ENCODE peak calls at places on chromosomes 11 and 22, in four cellular contexts. D, C, H and Y are unnamed samples.

GRCh38 chr11:36077886-36078685 is 134.2 kb downstream of the LDLRAD3 start:
- DNase-seq in H (no peak), D (no peak), C (no peak), Y (no peak)

GRCh38 chr22:41589260-41589600 is 410 bp downstream of the PMM1 start:
- DNase-seq in D (no peak), H (peak; percentile 33), C (peak; percentile 14), Y (peak; percentile 72)

GRCh38 chr22:24831678-24832077 is 25.7 kb downstream of the SGSM1 start:
- DNase-seq in C (no peak), H (no peak), D (no peak), Y (no peak)

GRCh38 chr11:94111241-94111640 is 17.4 kb upstream of the PANX1 start:
- DNase-seq in C (no peak), H (no peak), D (no peak), Y (no peak)

GRCh38 chr11:612201-612960 is 3.4 kb downstream of the IRF7 start:
- DNase-seq in C (no peak), H (peak; percentile 49), D (peak; percentile 73), Y (no peak)

GRCh38 chr11:33997473-33998347 is 53.8 kb upstream of the CAPRIN1 start:
- DNase-seq in H (no peak), D (no peak), C (no peak), Y (no peak)

GRCh38 chr11:45444796-45445195 is 158.7 kb upstream of the SYT13 start:
- DNase-seq in D (no peak), H (no peak), C (no peak), Y (no peak)

GRCh38 chr22:22824340-22825212 is 63.0 kb upstream of the IGLL5 start:
- DNase-seq in H (no peak), C (no peak), D (no peak), Y (no peak)

GRCh38 chr22:25053153-25053805 is 100.8 kb downstream of the KIAA1671 start:
- DNase-seq in C (no peak), H (no peak), D (no peak), Y (no peak)

GRCh38 chr11:131593301-131593700 is 222.9 kb downstream of the NTM start:
- DNase-seq in C (no peak), H (no peak), D (no peak), Y (no peak)

GRCh38 chr22:46002757-46003270 is 25.9 kb upstream of the WNT7B start:
- DNase-seq in C (no peak), H (no peak), D (peak; percentile 83), Y (no peak)

GRCh38 chr22:45319319-45319675 is 9.6 kb downstream of the FAM118A start:
- DNase-seq in H (peak; percentile 43), C (no peak), D (no peak), Y (no peak)

GRCh38 chr11:77776455-77776854 is 44.1 kb downstream of the RSF1 start:
- DNase-seq in C (no peak), H (no peak), D (no peak), Y (no peak)

GRCh38 chr11:46315783-46316563 is 31.3 kb upstream of the DGKZ start:
- DNase-seq in C (no peak), D (no peak), H (no peak), Y (no peak)

GRCh38 chr11:29306527-29306926 is 710.3 kb downstream of the KCNA4 start:
- DNase-seq in H (no peak), C (no peak), D (no peak), Y (no peak)

GRCh38 chr11:71252782-71253730 is 679 bp upstream of the SHANK2 start:
- DNase-seq in D (no peak), H (no peak), C (no peak), Y (no peak)

GRCh38 chr11:109940816-109941215 is 152.4 kb upstream of the ZC3H12C start:
- DNase-seq in C (no peak), D (no peak), H (no peak), Y (no peak)

GRCh38 chr11:123166095-123166559 is 28.9 kb downstream of the CLMP start:
- DNase-seq in D (no peak), C (peak; percentile 29), H (no peak), Y (no peak)

GRCh38 chr22:42648368-42649260 is 578 bp downstream of the CYB5R3 start:
- DNase-seq in C (no peak), H (peak; percentile 53), D (no peak), Y (peak; percentile 27)

GRCh38 chr11:66071326-66071870 is 1.3 kb downstream of the PACS1 start:
- DNase-seq in D (no peak), H (peak; percentile 44), C (no peak), Y (no peak)

GRCh38 chr22:27603823-27604190 is 197.7 kb downstream of the MN1 start:
- DNase-seq in C (no peak), H (no peak), D (no peak), Y (no peak)

GRCh38 chr11:36295926-36296325 is at the start of gene PRR5L:
- DNase-seq in H (no peak), D (no peak), C (no peak), Y (peak; percentile 60)

GRCh38 chr22:45263790-45264269 is 20.9 kb upstream of the UPK3A start:
- DNase-seq in D (no peak), H (no peak), C (no peak), Y (peak; percentile 40)

GRCh38 chr11:111736191-111736590 is 30.0 kb downstream of the PPP2R1B start:
- DNase-seq in D (peak; percentile 66), C (no peak), H (no peak), Y (no peak)
- H3K27ac ChIP-seq in D (peak overlapping the region; percentile 91), C (no peak overlapping the region), H (no peak overlapping the region), Y (peak overlapping the region; percentile 100)

DNA sequence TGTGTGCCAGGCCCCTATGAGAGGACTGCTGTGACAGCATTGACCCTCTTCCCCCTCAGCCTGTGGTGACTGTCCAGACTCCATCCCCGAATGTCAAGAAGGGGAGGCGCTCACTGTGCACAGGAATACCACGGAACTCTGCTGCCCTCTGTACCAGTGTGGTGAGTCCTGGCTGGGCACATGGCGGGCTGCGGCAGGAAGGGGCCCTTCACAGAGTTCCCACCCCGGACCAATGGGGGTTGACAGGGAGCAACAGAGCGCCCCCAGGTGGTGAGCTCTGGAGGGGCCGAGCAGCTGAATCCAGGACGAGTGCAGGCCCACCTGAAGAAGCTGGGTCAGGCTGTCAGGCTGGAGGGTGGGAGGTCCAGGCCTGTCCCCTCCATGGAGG is 83.8 kb upstream of the MYOD1 start:
- DNase-seq in D (peak; percentile 49), C (no peak), H (no peak), Y (no peak)
- H3K27ac ChIP-seq in D (no peak overlapping the region), C (no peak overlapping the region), H (no peak overlapping the region), Y (no peak overlapping the region)

GRCh38 chr11:125498521-125498920 is 2.5 kb upstream of the FEZ1 start:
- DNase-seq in D (no peak), H (no peak), C (no peak), Y (no peak)

GRCh38 chr11:125496465-125496817 is 376 bp upstream of the FEZ1 start:
- DNase-seq in C (no peak), D (no peak), H (no peak), Y (no peak)

GRCh38 chr11:125494601-125494986 is 1.5 kb downstream of the FEZ1 start:
- DNase-seq in D (no peak), H (no peak), C (no peak), Y (peak; percentile 30)

GRCh38 chr11:125494987-125495725 is 909 bp downstream of the FEZ1 start:
- DNase-seq in D (peak; percentile 59), C (peak; percentile 53), H (no peak), Y (peak; percentile 78)

GRCh38 chr11:125494033-125494364 is 2.1 kb downstream of the FEZ1 start:
- DNase-seq in C (no peak), H (no peak), D (no peak), Y (peak; percentile 22)
- H3K27ac ChIP-seq in C (no peak overlapping the region), H (no peak overlapping the region), D (no peak overlapping the region), Y (peak overlapping the region; percentile 95)

GRCh38 chr11:69974528-69974927 is 103.6 kb upstream of the ANO1 start:
- DNase-seq in C (no peak), H (no peak), D (no peak), Y (no peak)

GRCh38 chr11:69969890-69970784 is 108.0 kb upstream of the ANO1 start:
- DNase-seq in C (no peak), H (no peak), D (no peak), Y (no peak)

GRCh38 chr11:69972351-69972802 is 105.7 kb upstream of the ANO1 start:
- DNase-seq in D (no peak), C (no peak), H (peak; percentile 61), Y (no peak)

GRCh38 chr11:69970785-69971535 is 107.2 kb upstream of the ANO1 start:
- DNase-seq in C (no peak), H (no peak), D (no peak), Y (no peak)

GRCh38 chr11:69971741-69972140 is 106.4 kb upstream of the ANO1 start:
- DNase-seq in C (no peak), D (no peak), H (no peak), Y (no peak)
- H3K27ac ChIP-seq in C (no peak overlapping the region), D (no peak overlapping the region), H (no peak overlapping the region), Y (no peak overlapping the region)

DNA sequence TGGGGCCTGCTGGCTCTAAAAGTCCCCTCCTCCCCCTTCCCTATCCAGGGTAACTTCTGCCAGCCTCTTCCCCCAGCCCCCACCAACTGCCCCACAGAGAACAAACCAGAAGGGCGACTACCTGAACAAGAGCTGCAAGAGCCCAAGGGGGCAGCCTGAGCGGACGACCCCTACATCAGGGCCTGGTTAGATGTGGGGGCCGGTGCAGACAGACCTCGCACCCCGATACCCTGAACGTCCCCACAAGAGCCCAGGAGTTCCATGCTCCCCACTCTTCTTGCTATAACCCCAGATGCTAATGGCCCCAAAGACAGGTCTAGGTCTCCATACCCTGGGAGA is 20.7 kb downstream of the SUN2 start:
- DNase-seq in H (no peak), D (no peak), C (no peak), Y (no peak)
- H3K27ac ChIP-seq in H (no peak overlapping the region), D (no peak overlapping the region), C (no peak overlapping the region), Y (peak overlapping the region; percentile 99)